ENCODE peak calls at places on chromosome 14, in four cellular contexts. T is stomach, O is esophagus muscularis mucosa, M is fibroblast of lung. R is an unnamed sample.

GRCh38 chr14:94355191-94355794 is 32.2 kb upstream of the SERPINA6 start:
- DNase-seq in T (peak; percentile 60), O (peak; percentile 91), M (peak; percentile 51), R (peak; percentile 41)

GRCh38 chr14:95330591-95331370 is 11.1 kb upstream of the CLMN start:
- DNase-seq in T (no peak), O (no peak), M (no peak), R (no peak)

GRCh38 chr14:67137744-67138371 is 51.4 kb upstream of the GARIN2 start:
- DNase-seq in T (no peak), O (no peak), M (peak; percentile 16), R (no peak)

GRCh38 chr14:69643430-69644200 is 32.2 kb downstream of the SUSD6 start:
- DNase-seq in T (peak; percentile 90), O (no peak), M (peak; percentile 83), R (peak; percentile 53)

GRCh38 chr14:74712499-74713394 is at the start of the genes AREL1 and FCF1:
- DNase-seq in T (peak; percentile 80), O (peak; percentile 94), M (peak; percentile 91), R (peak; percentile 87)

GRCh38 chr14:96888593-96888992 is 91.4 kb downstream of the VRK1 start:
- DNase-seq in T (no peak), O (no peak), M (peak; percentile 23), R (no peak)

GRCh38 chr14:102316048-102316745 is 3.3 kb upstream of the ZNF839 start:
- DNase-seq in T (no peak), O (no peak), M (peak; percentile 81), R (peak; percentile 78)

GRCh38 chr14:78933948-78934524 is 763.9 kb downstream of the NRXN3 start:
- DNase-seq in T (no peak), O (no peak), M (peak; percentile 28), R (no peak)

GRCh38 chr14:46048127-46048526 is 603.5 kb downstream of the RPL10L start:
- DNase-seq in T (peak; percentile 27), O (no peak), M (peak; percentile 47), R (peak; percentile 35)

GRCh38 chr14:95784137-95784536 is 70.2 kb upstream of the TCL1A start:
- DNase-seq in T (no peak), O (no peak), M (peak; percentile 18), R (peak; percentile 33)

GRCh38 chr14:61104358-61104757 is 123.3 kb downstream of the SLC38A6 start:
- DNase-seq in T (no peak), O (no peak), M (no peak), R (no peak)
- TF ChIP-seq CTCF in T (no peak), O (no peak), M (no peak), R (no peak)

GRCh38 chr14:61470261-61470953 is 149.0 kb downstream of the PRKCH start:
- DNase-seq in T (no peak), O (no peak), M (peak; percentile 97), R (peak; percentile 94)
- TF ChIP-seq CTCF in T (no peak), O (peak; percentile 19), M (peak; percentile 20), R (peak; percentile 50)

DNA sequence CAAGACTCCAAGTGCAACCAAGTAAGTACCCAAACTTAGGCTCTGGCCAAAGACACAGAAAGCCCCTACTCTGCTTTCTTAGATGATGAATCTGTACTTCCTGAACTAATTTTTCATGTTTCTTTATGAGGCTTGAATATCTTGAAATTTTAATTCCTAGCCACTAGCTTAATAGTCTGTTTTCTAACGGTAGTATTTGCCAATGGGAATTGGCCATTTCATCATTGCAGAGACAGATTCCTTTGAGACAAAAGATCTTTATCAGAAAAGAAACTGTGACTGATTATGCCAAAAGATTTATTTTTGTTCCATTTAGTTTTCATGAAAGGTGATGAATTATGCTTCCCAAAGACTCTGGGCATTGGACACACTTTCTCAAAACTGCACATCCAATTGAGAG is 48.7 kb downstream of the DAD1 start:
- DNase-seq in T (no peak), O (no peak), M (peak; percentile 40), R (no peak)
- TF ChIP-seq CTCF in T (no peak), O (no peak), M (no peak), R (no peak)

GRCh38 chr14:21902561-21903199 is 229.1 kb upstream of the OR4E1 start:
- DNase-seq in T (no peak), O (no peak), M (no peak), R (no peak)
- TF ChIP-seq CTCF in T (no peak), O (no peak), M (no peak), R (peak; percentile 5)

GRCh38 chr14:105470812-105471771 is 3.5 kb upstream of the CRIP2 start:
- DNase-seq in T (no peak), O (no peak), M (no peak), R (no peak)
- TF ChIP-seq CTCF in T (no peak), O (peak; percentile 22), M (no peak), R (peak; percentile 40)

DNA sequence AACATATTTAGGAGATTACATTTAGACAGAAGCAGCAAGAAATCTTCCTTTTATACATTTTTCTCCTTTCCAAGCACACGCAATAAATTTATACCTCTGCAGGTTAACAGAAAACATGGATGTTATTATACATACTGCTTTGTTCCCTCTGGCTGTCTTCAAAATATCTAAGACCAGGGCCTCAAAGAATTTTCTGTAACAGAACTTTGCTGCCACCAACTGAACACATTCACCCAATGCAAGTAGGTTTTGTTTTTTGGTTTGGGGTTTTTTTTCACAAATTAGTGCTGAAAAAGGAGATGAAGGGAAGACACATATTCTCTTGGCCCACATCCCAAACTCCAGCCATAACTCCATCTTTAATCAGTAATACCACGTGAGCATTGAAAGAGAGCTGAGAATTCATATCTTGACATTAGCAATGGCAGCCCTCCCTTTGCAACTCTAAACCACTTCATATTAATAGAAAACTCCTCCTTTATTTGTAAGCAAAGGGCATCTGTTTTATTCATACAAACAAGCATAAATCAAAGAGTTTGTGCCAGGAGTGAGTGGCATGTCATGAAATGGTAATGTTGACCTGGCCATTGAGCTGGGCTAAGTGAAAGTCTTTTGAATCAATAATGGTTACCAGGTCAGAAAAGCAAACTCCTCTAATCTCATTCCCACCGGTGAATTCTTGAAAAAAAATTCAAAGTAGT is 150.8 kb upstream of the FSCB start:
- DNase-seq in T (no peak), O (no peak), M (peak; percentile 11), R (no peak)
- TF ChIP-seq CTCF in T (no peak), O (peak; percentile 8), M (no peak), R (peak; percentile 51)

GRCh38 chr14:52724360-52724644 is 5.7 kb upstream of the STYX start:
- DNase-seq in T (no peak), O (no peak), M (no peak), R (no peak)

GRCh38 chr14:52733824-52734223 is 3.9 kb downstream of the STYX start:
- DNase-seq in T (no peak), O (no peak), M (no peak), R (no peak)

GRCh38 chr14:52730708-52731111 is 744 bp downstream of the STYX start:
- DNase-seq in T (no peak), O (no peak), M (peak; percentile 31), R (peak; percentile 12)

GRCh38 chr14:52729585-52729924 is 411 bp upstream of the STYX start:
- DNase-seq in T (no peak), O (no peak), M (no peak), R (no peak)

GRCh38 chr14:52729925-52730707 is at the start of gene STYX:
- DNase-seq in T (peak; percentile 99), O (peak; percentile 99), M (peak; percentile 97), R (peak; percentile 98)
- TF ChIP-seq CTCF in T (peak; percentile 14), O (peak; percentile 28), M (no peak), R (no peak)